ENCODE peak calls at places on chromosomes 1 and 21, in nine cellular contexts. One of them, this sample, is unnamed.

GRCh38 chr1:90705910-90706309 is 11.2 kb downstream of the BARHL2 start:
- DNase-seq in AG09309: no peak
- DNase-seq in heart right ventricle: no peak
- DNase-seq in left ventricle myocardium inferior: no peak
- DNase-seq in BE2C: no peak
- DNase-seq in right cardiac atrium: no peak
- DNase-seq in pancreas: no peak
- DNase-seq in fibroblast of lung: no peak
- DNase-seq in IMR-90: no peak
- DNase-seq in this sample: no peak

GRCh38 chr1:234856719-234857310 is 246.8 kb upstream of the IRF2BP2 start:
- DNase-seq in AG09309: no peak
- DNase-seq in heart right ventricle: peak; percentile 60
- DNase-seq in left ventricle myocardium inferior: no peak
- DNase-seq in BE2C: no peak
- DNase-seq in right cardiac atrium: peak; percentile 78
- DNase-seq in pancreas: no peak
- DNase-seq in fibroblast of lung: no peak
- DNase-seq in IMR-90: no peak
- DNase-seq in this sample: no peak

GRCh38 chr1:244861683-244862082 is 2.7 kb downstream of the HNRNPU start:
- DNase-seq in AG09309: no peak
- DNase-seq in heart right ventricle: no peak
- DNase-seq in left ventricle myocardium inferior: no peak
- DNase-seq in BE2C: no peak
- DNase-seq in right cardiac atrium: no peak
- DNase-seq in pancreas: no peak
- DNase-seq in fibroblast of lung: no peak
- DNase-seq in IMR-90: no peak
- DNase-seq in this sample: no peak

GRCh38 chr1:77539510-77540142 is 142.8 kb downstream of the ZZZ3 start:
- DNase-seq in AG09309: peak; percentile 93
- DNase-seq in heart right ventricle: peak; percentile 17
- DNase-seq in left ventricle myocardium inferior: no peak
- DNase-seq in BE2C: peak; percentile 15
- DNase-seq in right cardiac atrium: peak; percentile 51
- DNase-seq in pancreas: peak; percentile 22
- DNase-seq in fibroblast of lung: peak; percentile 90
- DNase-seq in IMR-90: peak; percentile 81
- DNase-seq in this sample: no peak

GRCh38 chr1:8706995-8707396 is 110.4 kb downstream of the RERE start:
- DNase-seq in AG09309: no peak
- DNase-seq in heart right ventricle: no peak
- DNase-seq in left ventricle myocardium inferior: no peak
- DNase-seq in BE2C: peak; percentile 63
- DNase-seq in right cardiac atrium: no peak
- DNase-seq in pancreas: no peak
- DNase-seq in fibroblast of lung: peak; percentile 85
- DNase-seq in IMR-90: peak; percentile 32
- DNase-seq in this sample: no peak

GRCh38 chr1:26538480-26539412 is 9.2 kb downstream of the RPS6KA1 start:
- DNase-seq in AG09309: no peak
- DNase-seq in heart right ventricle: peak; percentile 24
- DNase-seq in left ventricle myocardium inferior: no peak
- DNase-seq in BE2C: peak; percentile 26
- DNase-seq in right cardiac atrium: no peak
- DNase-seq in pancreas: no peak
- DNase-seq in fibroblast of lung: peak; percentile 17
- DNase-seq in IMR-90: peak; percentile 26
- DNase-seq in this sample: no peak

GRCh38 chr21:45542242-45542666 is at the start of gene SLC19A1:
- DNase-seq in AG09309: no peak
- DNase-seq in heart right ventricle: peak; percentile 46
- DNase-seq in left ventricle myocardium inferior: peak; percentile 76
- DNase-seq in BE2C: peak; percentile 85
- DNase-seq in right cardiac atrium: peak; percentile 92
- DNase-seq in pancreas: peak; percentile 44
- DNase-seq in fibroblast of lung: peak; percentile 47
- DNase-seq in IMR-90: peak; percentile 48
- DNase-seq in this sample: peak; percentile 53

GRCh38 chr1:88079036-88079435 is 605.0 kb upstream of the PKN2 start:
- DNase-seq in AG09309: no peak
- DNase-seq in heart right ventricle: no peak
- DNase-seq in left ventricle myocardium inferior: no peak
- DNase-seq in BE2C: peak; percentile 23
- DNase-seq in right cardiac atrium: no peak
- DNase-seq in pancreas: no peak
- DNase-seq in fibroblast of lung: peak; percentile 18
- DNase-seq in IMR-90: peak; percentile 13
- DNase-seq in this sample: no peak

GRCh38 chr1:235783148-235783776 is 83.4 kb downstream of the LYST start:
- DNase-seq in AG09309: peak; percentile 27
- DNase-seq in heart right ventricle: no peak
- DNase-seq in left ventricle myocardium inferior: no peak
- DNase-seq in BE2C: no peak
- DNase-seq in right cardiac atrium: no peak
- DNase-seq in pancreas: no peak
- DNase-seq in fibroblast of lung: peak; percentile 55
- DNase-seq in IMR-90: peak; percentile 73
- DNase-seq in this sample: no peak

GRCh38 chr1:91398291-91398690 is 6.3 kb downstream of the HFM1 start:
- DNase-seq in AG09309: no peak
- DNase-seq in heart right ventricle: no peak
- DNase-seq in left ventricle myocardium inferior: no peak
- DNase-seq in BE2C: no peak
- DNase-seq in right cardiac atrium: no peak
- DNase-seq in pancreas: no peak
- DNase-seq in fibroblast of lung: no peak
- DNase-seq in IMR-90: no peak
- DNase-seq in this sample: no peak

GRCh38 chr1:6209661-6210605 is 4.0 kb downstream of the RNF207 start:
- DNase-seq in AG09309: no peak
- DNase-seq in heart right ventricle: no peak
- DNase-seq in left ventricle myocardium inferior: no peak
- DNase-seq in BE2C: peak; percentile 42
- DNase-seq in right cardiac atrium: peak; percentile 56
- DNase-seq in pancreas: no peak
- DNase-seq in fibroblast of lung: no peak
- DNase-seq in IMR-90: no peak
- DNase-seq in this sample: no peak

GRCh38 chr1:238589843-238590435 is 699.2 kb upstream of the ZP4 start:
- DNase-seq in AG09309: peak; percentile 89
- DNase-seq in heart right ventricle: no peak
- DNase-seq in left ventricle myocardium inferior: no peak
- DNase-seq in BE2C: no peak
- DNase-seq in right cardiac atrium: no peak
- DNase-seq in pancreas: no peak
- DNase-seq in fibroblast of lung: peak; percentile 61
- DNase-seq in IMR-90: peak; percentile 57
- DNase-seq in this sample: no peak

DNA sequence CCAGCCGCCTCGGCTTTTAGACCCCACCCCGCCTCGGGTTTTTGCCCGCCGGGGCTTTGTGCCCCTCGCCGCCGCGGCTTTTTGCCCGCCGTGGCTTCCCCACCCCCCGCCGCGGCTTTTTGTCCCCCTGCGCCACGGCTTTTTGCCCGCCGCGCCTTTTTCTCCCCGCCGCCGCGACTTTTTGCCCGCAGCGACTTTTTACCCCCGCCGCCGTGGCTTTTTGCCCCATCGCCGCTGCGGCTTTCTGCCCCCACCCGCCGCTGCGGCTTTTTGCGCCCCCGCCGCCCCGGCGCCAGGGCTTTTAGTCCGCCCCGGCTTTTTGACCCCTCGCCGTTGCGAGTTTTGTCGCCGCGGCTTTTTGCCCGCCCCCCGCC is 474.4 kb downstream of the FAM72C start:
- DNase-seq in AG09309: no peak
- DNase-seq in heart right ventricle: no peak
- DNase-seq in left ventricle myocardium inferior: peak; percentile 5
- DNase-seq in BE2C: peak; percentile 11
- DNase-seq in right cardiac atrium: peak; percentile 28
- DNase-seq in pancreas: peak; percentile 7
- DNase-seq in fibroblast of lung: no peak
- DNase-seq in IMR-90: no peak
- DNase-seq in this sample: no peak
- H3K4me3 ChIP-seq in AG09309: no peak overlapping the region
- H3K4me3 ChIP-seq in heart right ventricle: peak overlapping the region; percentile 14
- H3K4me3 ChIP-seq in left ventricle myocardium inferior: peak overlapping the region; percentile 61
- H3K4me3 ChIP-seq in BE2C: no peak overlapping the region
- H3K4me3 ChIP-seq in right cardiac atrium: peak overlapping the region; percentile 80
- H3K4me3 ChIP-seq in pancreas: no peak overlapping the region
- H3K4me3 ChIP-seq in fibroblast of lung: peak overlapping the region; percentile 29
- H3K4me3 ChIP-seq in IMR-90: no peak overlapping the region
- H3K4me3 ChIP-seq in this sample: peak overlapping the region; percentile 38

DNA sequence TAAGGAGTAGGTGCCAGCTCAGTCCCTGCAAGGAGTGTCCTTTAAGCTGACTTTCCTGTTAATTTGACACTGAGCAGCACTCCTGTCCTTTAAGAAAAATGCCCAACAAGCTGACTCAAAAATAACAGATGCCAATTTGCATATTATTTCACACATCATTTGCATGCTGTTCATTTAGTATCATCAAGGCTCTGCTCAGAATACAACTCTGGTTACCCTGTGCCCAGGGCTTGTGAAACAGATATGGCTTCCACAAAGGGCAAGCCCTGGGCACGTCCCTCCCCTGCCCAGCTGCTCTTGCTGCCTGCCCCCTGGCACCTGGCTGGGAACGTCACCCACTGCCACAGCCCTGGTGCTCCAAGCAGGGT is 10.3 kb downstream of the KCNN3 start:
- DNase-seq in AG09309: no peak
- DNase-seq in heart right ventricle: no peak
- DNase-seq in left ventricle myocardium inferior: no peak
- DNase-seq in BE2C: no peak
- DNase-seq in right cardiac atrium: no peak
- DNase-seq in pancreas: no peak
- DNase-seq in fibroblast of lung: no peak
- DNase-seq in IMR-90: no peak
- DNase-seq in this sample: no peak
- H3K4me3 ChIP-seq in AG09309: no peak overlapping the region
- H3K4me3 ChIP-seq in heart right ventricle: no peak overlapping the region
- H3K4me3 ChIP-seq in left ventricle myocardium inferior: no peak overlapping the region
- H3K4me3 ChIP-seq in BE2C: no peak overlapping the region
- H3K4me3 ChIP-seq in right cardiac atrium: no peak overlapping the region
- H3K4me3 ChIP-seq in pancreas: no peak overlapping the region
- H3K4me3 ChIP-seq in fibroblast of lung: no peak overlapping the region
- H3K4me3 ChIP-seq in IMR-90: no peak overlapping the region
- H3K4me3 ChIP-seq in this sample: no peak overlapping the region

GRCh38 chr1:156703741-156704140 is 1.6 kb downstream of the CRABP2 start:
- DNase-seq in AG09309: no peak
- DNase-seq in heart right ventricle: no peak
- DNase-seq in left ventricle myocardium inferior: no peak
- DNase-seq in BE2C: no peak
- DNase-seq in right cardiac atrium: peak; percentile 19
- DNase-seq in pancreas: no peak
- DNase-seq in fibroblast of lung: no peak
- DNase-seq in IMR-90: no peak
- DNase-seq in this sample: no peak

GRCh38 chr1:156705321-156705917 is at the start of gene CRABP2:
- DNase-seq in AG09309: no peak
- DNase-seq in heart right ventricle: no peak
- DNase-seq in left ventricle myocardium inferior: no peak
- DNase-seq in BE2C: peak; percentile 60
- DNase-seq in right cardiac atrium: peak; percentile 70
- DNase-seq in pancreas: no peak
- DNase-seq in fibroblast of lung: peak; percentile 37
- DNase-seq in IMR-90: no peak
- DNase-seq in this sample: no peak

GRCh38 chr1:156704166-156704711 is 1.1 kb downstream of the CRABP2 start:
- DNase-seq in AG09309: no peak
- DNase-seq in heart right ventricle: no peak
- DNase-seq in left ventricle myocardium inferior: no peak
- DNase-seq in BE2C: no peak
- DNase-seq in right cardiac atrium: no peak
- DNase-seq in pancreas: no peak
- DNase-seq in fibroblast of lung: no peak
- DNase-seq in IMR-90: no peak
- DNase-seq in this sample: no peak

GRCh38 chr1:156704930-156705320 is 458 bp downstream of the CRABP2 start:
- DNase-seq in AG09309: no peak
- DNase-seq in heart right ventricle: peak; percentile 33
- DNase-seq in left ventricle myocardium inferior: peak; percentile 29
- DNase-seq in BE2C: peak; percentile 58
- DNase-seq in right cardiac atrium: peak; percentile 75
- DNase-seq in pancreas: no peak
- DNase-seq in fibroblast of lung: peak; percentile 72
- DNase-seq in IMR-90: peak; percentile 75
- DNase-seq in this sample: peak; percentile 82

GRCh38 chr1:156703336-156703735 is 2.0 kb downstream of the CRABP2 start:
- DNase-seq in AG09309: no peak
- DNase-seq in heart right ventricle: no peak
- DNase-seq in left ventricle myocardium inferior: no peak
- DNase-seq in BE2C: no peak
- DNase-seq in right cardiac atrium: peak; percentile 41
- DNase-seq in pancreas: no peak
- DNase-seq in fibroblast of lung: no peak
- DNase-seq in IMR-90: no peak
- DNase-seq in this sample: no peak
- H3K4me3 ChIP-seq in AG09309: peak overlapping the region; percentile 71
- H3K4me3 ChIP-seq in heart right ventricle: no peak overlapping the region
- H3K4me3 ChIP-seq in left ventricle myocardium inferior: no peak overlapping the region
- H3K4me3 ChIP-seq in BE2C: no peak overlapping the region
- H3K4me3 ChIP-seq in right cardiac atrium: no peak overlapping the region
- H3K4me3 ChIP-seq in pancreas: no peak overlapping the region
- H3K4me3 ChIP-seq in fibroblast of lung: peak overlapping the region; percentile 65
- H3K4me3 ChIP-seq in IMR-90: no peak overlapping the region
- H3K4me3 ChIP-seq in this sample: no peak overlapping the region

GRCh38 chr1:78830321-78830720 is 176.2 kb downstream of the ADGRL4 start:
- DNase-seq in AG09309: no peak
- DNase-seq in heart right ventricle: no peak
- DNase-seq in left ventricle myocardium inferior: no peak
- DNase-seq in BE2C: no peak
- DNase-seq in right cardiac atrium: no peak
- DNase-seq in pancreas: no peak
- DNase-seq in fibroblast of lung: peak; percentile 20
- DNase-seq in IMR-90: no peak
- DNase-seq in this sample: no peak

GRCh38 chr1:78834201-78834741 is 172.3 kb downstream of the ADGRL4 start:
- DNase-seq in AG09309: no peak
- DNase-seq in heart right ventricle: no peak
- DNase-seq in left ventricle myocardium inferior: no peak
- DNase-seq in BE2C: no peak
- DNase-seq in right cardiac atrium: no peak
- DNase-seq in pancreas: no peak
- DNase-seq in fibroblast of lung: peak; percentile 26
- DNase-seq in IMR-90: no peak
- DNase-seq in this sample: no peak

GRCh38 chr1:78833491-78833890 is 173.0 kb downstream of the ADGRL4 start:
- DNase-seq in AG09309: peak; percentile 50
- DNase-seq in heart right ventricle: no peak
- DNase-seq in left ventricle myocardium inferior: no peak
- DNase-seq in BE2C: no peak
- DNase-seq in right cardiac atrium: no peak
- DNase-seq in pancreas: no peak
- DNase-seq in fibroblast of lung: peak; percentile 90
- DNase-seq in IMR-90: peak; percentile 78
- DNase-seq in this sample: no peak

GRCh38 chr1:78836736-78837135 is 169.8 kb downstream of the ADGRL4 start:
- DNase-seq in AG09309: no peak
- DNase-seq in heart right ventricle: no peak
- DNase-seq in left ventricle myocardium inferior: no peak
- DNase-seq in BE2C: no peak
- DNase-seq in right cardiac atrium: no peak
- DNase-seq in pancreas: no peak
- DNase-seq in fibroblast of lung: no peak
- DNase-seq in IMR-90: no peak
- DNase-seq in this sample: no peak

GRCh38 chr1:78831731-78832360 is 174.7 kb downstream of the ADGRL4 start:
- DNase-seq in AG09309: peak; percentile 81
- DNase-seq in heart right ventricle: no peak
- DNase-seq in left ventricle myocardium inferior: no peak
- DNase-seq in BE2C: no peak
- DNase-seq in right cardiac atrium: no peak
- DNase-seq in pancreas: peak; percentile 10
- DNase-seq in fibroblast of lung: peak; percentile 99
- DNase-seq in IMR-90: peak; percentile 96
- DNase-seq in this sample: no peak
- H3K4me3 ChIP-seq in AG09309: no peak overlapping the region
- H3K4me3 ChIP-seq in heart right ventricle: no peak overlapping the region
- H3K4me3 ChIP-seq in left ventricle myocardium inferior: no peak overlapping the region
- H3K4me3 ChIP-seq in BE2C: no peak overlapping the region
- H3K4me3 ChIP-seq in right cardiac atrium: no peak overlapping the region
- H3K4me3 ChIP-seq in pancreas: no peak overlapping the region
- H3K4me3 ChIP-seq in fibroblast of lung: no peak overlapping the region
- H3K4me3 ChIP-seq in IMR-90: no peak overlapping the region
- H3K4me3 ChIP-seq in this sample: no peak overlapping the region

This sample was measured in dorsolateral prefrontal cortex.